ENCODE peak calls at places on chromosomes 6 and 20, in seven cellular contexts. V, M, Z, P, H, Y and X are unnamed samples.

GRCh38 chr6:6771964-6772363 is 183.4 kb downstream of the LY86 start:
- DNase-seq in V (no peak), M (no peak), P (no peak), Y (no peak), H (no peak), Z (no peak), X (no peak)

GRCh38 chr20:25723975-25724374 is 27.3 kb upstream of the ZNF337 start:
- DNase-seq in Y (no peak), V (no peak), Z (no peak), M (no peak), H (no peak), P (no peak), X (no peak)

GRCh38 chr20:38073307-38074010 is 39.9 kb downstream of the RPRD1B start:
- DNase-seq in P (peak; percentile 84), M (peak; percentile 30), Y (peak; percentile 12), H (no peak), V (no peak), Z (no peak), X (no peak)

GRCh38 chr20:7585126-7585679 is 355.1 kb downstream of the HAO1 start:
- DNase-seq in M (no peak), H (no peak), V (no peak), P (no peak), Y (no peak), Z (no peak), X (peak; percentile 35)

GRCh38 chr6:44456070-44456965 is 68.8 kb downstream of the CDC5L start:
- DNase-seq in P (peak; percentile 77), Z (no peak), Y (peak; percentile 70), M (peak; percentile 9), H (peak; percentile 65), V (peak; percentile 49), X (peak; percentile 61)

GRCh38 chr6:129186988-129187387 is 304.1 kb downstream of the LAMA2 start:
- DNase-seq in P (peak; percentile 32), Z (no peak), H (no peak), V (no peak), Y (peak; percentile 81), M (no peak), X (no peak)

GRCh38 chr6:126333729-126334128 is 6.2 kb upstream of the CENPW start:
- DNase-seq in Z (no peak), Y (no peak), H (no peak), P (no peak), M (no peak), V (no peak), X (no peak)

GRCh38 chr6:10847684-10848083 is 9.3 kb upstream of the MAK start:
- DNase-seq in V (no peak), M (no peak), P (no peak), Z (no peak), Y (no peak), H (no peak), X (no peak)

GRCh38 chr20:62350098-62350628 is 16.9 kb downstream of the LAMA5 start:
- DNase-seq in H (peak; percentile 44), P (peak; percentile 95), Z (no peak), Y (peak; percentile 93), M (no peak), V (no peak), X (no peak)